ENCODE peak calls at places on chromosome 6, in five cellular contexts. One of them, this sample, is unnamed.

GRCh38 chr6:134517145-134517658 is 199.3 kb upstream of the SGK1 start:
- DNase-seq in H9: peak
- DNase-seq in brain microvascular endothelial cell: peak
- DNase-seq in kidney epithelial cell: no peak
- DNase-seq in left lung: peak
- DNase-seq in this sample: peak

GRCh38 chr6:120558294-120558693 is 776.0 kb downstream of the TBC1D32 start:
- DNase-seq in H9: no peak
- DNase-seq in brain microvascular endothelial cell: no peak
- DNase-seq in kidney epithelial cell: no peak
- DNase-seq in left lung: no peak
- DNase-seq in this sample: no peak

GRCh38 chr6:135073757-135074393 is 19.3 kb upstream of the HBS1L start:
- DNase-seq in H9: no peak
- DNase-seq in brain microvascular endothelial cell: no peak
- DNase-seq in kidney epithelial cell: no peak
- DNase-seq in left lung: no peak
- DNase-seq in this sample: no peak

GRCh38 chr6:41083072-41083471 is 10.3 kb downstream of the NFYA start:
- DNase-seq in H9: no peak
- DNase-seq in brain microvascular endothelial cell: no peak
- DNase-seq in kidney epithelial cell: no peak
- DNase-seq in left lung: no peak
- DNase-seq in this sample: no peak

GRCh38 chr6:30707281-30707850 is 9.7 kb downstream of the MDC1 start:
- DNase-seq in H9: no peak
- DNase-seq in brain microvascular endothelial cell: no peak
- DNase-seq in kidney epithelial cell: no peak
- DNase-seq in left lung: no peak
- DNase-seq in this sample: peak

GRCh38 chr6:134123666-134124208 is 71.3 kb upstream of the SLC2A12 start:
- DNase-seq in H9: peak
- DNase-seq in brain microvascular endothelial cell: peak
- DNase-seq in kidney epithelial cell: peak
- DNase-seq in left lung: no peak
- DNase-seq in this sample: peak

GRCh38 chr6:96837138-96837971 is at the start of gene GPR63:
- DNase-seq in H9: peak
- DNase-seq in brain microvascular endothelial cell: peak
- DNase-seq in kidney epithelial cell: peak
- DNase-seq in left lung: peak
- DNase-seq in this sample: peak

GRCh38 chr6:48474136-48474535 is 363.1 kb upstream of the PTCHD4 start:
- DNase-seq in H9: no peak
- DNase-seq in brain microvascular endothelial cell: no peak
- DNase-seq in kidney epithelial cell: no peak
- DNase-seq in left lung: no peak
- DNase-seq in this sample: no peak

GRCh38 chr6:53744321-53744720 is 50.5 kb upstream of the LRRC1 start:
- DNase-seq in H9: no peak
- DNase-seq in brain microvascular endothelial cell: no peak
- DNase-seq in kidney epithelial cell: no peak
- DNase-seq in left lung: no peak
- DNase-seq in this sample: peak

GRCh38 chr6:116015983-116016382 is 44.7 kb downstream of the FRK start:
- DNase-seq in H9: no peak
- DNase-seq in brain microvascular endothelial cell: no peak
- DNase-seq in kidney epithelial cell: no peak
- DNase-seq in left lung: no peak
- DNase-seq in this sample: no peak

This sample was measured in HT-29.